ENCODE peak calls at places on chromosomes 7 and 10, in eight cellular contexts. J, G, Y, E, K, D, H and M are unnamed samples.

GRCh38 chr10:132390455-132391371 is 6.3 kb upstream of the PWWP2B start:
- DNase-seq in J (peak; percentile 69), G (no peak), Y (peak; percentile 4), E (peak; percentile 58), K (no peak), D (no peak), H (no peak), M (peak; percentile 20)

GRCh38 chr7:6106140-6106904 is 75.1 kb downstream of the ANKRD61 start:
- DNase-seq in J (peak; percentile 43), G (no peak), Y (peak; percentile 28), E (peak; percentile 56), K (no peak), D (peak; percentile 64), H (no peak), M (no peak)

GRCh38 chr10:93357680-93358079 is 124.5 kb downstream of the MYOF start:
- DNase-seq in J (no peak), G (peak; percentile 35), Y (no peak), E (no peak), K (peak; percentile 53), D (peak; percentile 43), H (no peak), M (no peak)

GRCh38 chr7:81684513-81685262 is 85.2 kb downstream of the HGF start:
- DNase-seq in J (peak; percentile 93), G (peak; percentile 71), Y (peak; percentile 79), E (peak; percentile 98), K (peak; percentile 63), D (peak; percentile 53), H (no peak), M (peak; percentile 63)

GRCh38 chr7:18445483-18445882 is 50.1 kb upstream of the HDAC9 start:
- DNase-seq in J (no peak), G (no peak), Y (no peak), E (no peak), K (peak; percentile 37), D (no peak), H (no peak), M (no peak)

GRCh38 chr10:96230527-96230926 is 40.8 kb downstream of the BLNK start:
- DNase-seq in J (no peak), G (no peak), Y (no peak), E (no peak), K (no peak), D (no peak), H (no peak), M (no peak)

GRCh38 chr10:70404906-70405824 is 1.2 kb downstream of the EIF4EBP2 start:
- DNase-seq in J (peak; percentile 87), G (peak; percentile 40), Y (peak; percentile 79), E (peak; percentile 98), K (peak; percentile 60), D (peak; percentile 83), H (no peak), M (peak; percentile 83)

GRCh38 chr7:158494643-158495042 is 93.0 kb downstream of the PTPRN2 start:
- DNase-seq in J (no peak), G (no peak), Y (no peak), E (no peak), K (no peak), D (no peak), H (no peak), M (no peak)

GRCh38 chr10:14036233-14036632 is 294.5 kb downstream of the FRMD4A start:
- DNase-seq in J (no peak), G (no peak), Y (no peak), E (no peak), K (no peak), D (no peak), H (no peak), M (no peak)

GRCh38 chr10:96743988-96744585 is 23.8 kb upstream of the PIK3AP1 start:
- DNase-seq in J (peak; percentile 7), G (no peak), Y (no peak), E (no peak), K (peak; percentile 33), D (peak; percentile 44), H (no peak), M (peak; percentile 31)

GRCh38 chr7:103685646-103686418 is 239.8 kb upstream of the SLC26A5 start:
- DNase-seq in J (no peak), G (no peak), Y (no peak), E (no peak), K (no peak), D (no peak), H (no peak), M (no peak)

GRCh38 chr10:60257767-60258428 is 131.8 kb downstream of the ANK3 start:
- DNase-seq in J (no peak), G (no peak), Y (no peak), E (no peak), K (no peak), D (no peak), H (no peak), M (no peak)

GRCh38 chr7:22444181-22444966 is 55.6 kb downstream of the STEAP1B start:
- DNase-seq in J (peak; percentile 81), G (no peak), Y (peak; percentile 65), E (no peak), K (no peak), D (peak; percentile 95), H (no peak), M (no peak)

GRCh38 chr7:105802611-105803520 is 73.5 kb downstream of the ATXN7L1 start:
- DNase-seq in J (no peak), G (no peak), Y (no peak), E (no peak), K (no peak), D (peak; percentile 41), H (no peak), M (no peak)

GRCh38 chr10:46282460-46283216 is 4.2 kb upstream of the ANTXRL start:
- DNase-seq in J (peak; percentile 85), G (peak; percentile 47), Y (peak; percentile 81), E (peak; percentile 91), K (peak; percentile 91), D (peak; percentile 33), H (no peak), M (peak; percentile 72)

GRCh38 chr7:134890246-134891240 is 95.8 kb upstream of the AGBL3 start:
- DNase-seq in J (no peak), G (no peak), Y (no peak), E (peak; percentile 75), K (peak; percentile 79), D (peak; percentile 32), H (no peak), M (peak; percentile 68)

GRCh38 chr7:120947980-120948379 is 2.6 kb upstream of the ING3 start:
- DNase-seq in J (no peak), G (no peak), Y (no peak), E (no peak), K (no peak), D (no peak), H (no peak), M (no peak)
- TF ChIP-seq EP300 in J (no peak), G (no peak), Y (no peak), E (no peak), K (no peak), D (no peak), H (no peak), M (no peak)

GRCh38 chr7:137633133-137633532 is 213.6 kb downstream of the DGKI start:
- DNase-seq in J (no peak), G (no peak), Y (no peak), E (no peak), K (no peak), D (no peak), H (no peak), M (no peak)

GRCh38 chr7:137625197-137625596 is 221.6 kb downstream of the DGKI start:
- DNase-seq in J (no peak), G (no peak), Y (no peak), E (no peak), K (no peak), D (no peak), H (no peak), M (no peak)

GRCh38 chr7:137626469-137627067 is 220.2 kb downstream of the DGKI start:
- DNase-seq in J (no peak), G (peak; percentile 35), Y (peak; percentile 28), E (no peak), K (peak; percentile 41), D (peak; percentile 36), H (no peak), M (no peak)

DNA sequence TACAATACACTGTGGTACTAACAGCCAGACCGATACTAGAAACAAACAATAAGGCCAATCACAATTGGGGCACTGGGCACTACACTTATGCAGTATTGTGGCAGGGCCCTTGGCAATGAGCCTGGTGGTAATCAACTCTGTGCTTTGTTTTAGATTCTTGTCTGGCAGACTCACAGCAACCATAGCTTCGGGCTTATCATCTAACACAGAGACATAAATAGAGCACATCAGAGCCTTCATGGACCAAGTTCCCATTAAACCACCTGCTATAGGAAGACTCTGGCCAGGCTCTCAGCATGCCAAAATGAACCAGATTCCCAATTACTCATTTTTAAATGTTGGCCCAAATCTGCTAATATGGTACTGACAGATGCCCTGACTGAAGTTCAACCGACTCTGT is 218.6 kb downstream of the DGKI start:
- DNase-seq in J (no peak), G (no peak), Y (no peak), E (no peak), K (peak; percentile 73), D (no peak), H (no peak), M (no peak)
- H3K4me1 ChIP-seq in J (no peaks in the 10 kb centered on the region), G (no peaks in the 10 kb centered on the region), Y (no peaks in the 10 kb centered on the region), E (no peaks in the 10 kb centered on the region), K (peaks cover 22% of the 10 kb centered on the region), D (no peaks in the 10 kb centered on the region), H (no peaks in the 10 kb centered on the region), M (no peaks in the 10 kb centered on the region)

GRCh38 chr7:78081888-78082287 is 283.3 kb downstream of the PHTF2 start:
- DNase-seq in J (no peak), G (no peak), Y (no peak), E (no peak), K (no peak), D (no peak), H (no peak), M (no peak)
- TF ChIP-seq EP300 in J (no peak), G (no peak), Y (no peak), E (no peak), K (no peak), D (no peak), H (no peak), M (no peak)

GRCh38 chr10:91634246-91634645 is 1.4 kb upstream of the PPP1R3C start:
- DNase-seq in J (no peak), G (no peak), Y (no peak), E (no peak), K (no peak), D (no peak), H (no peak), M (no peak)

GRCh38 chr10:91635401-91636400 is 2.8 kb upstream of the PPP1R3C start:
- DNase-seq in J (no peak), G (peak; percentile 52), Y (peak; percentile 65), E (peak; percentile 82), K (peak; percentile 67), D (peak; percentile 73), H (no peak), M (peak; percentile 60)

GRCh38 chr10:91634898-91635297 is 2.0 kb upstream of the PPP1R3C start:
- DNase-seq in J (no peak), G (no peak), Y (no peak), E (no peak), K (no peak), D (no peak), H (no peak), M (no peak)

GRCh38 chr10:91632671-91633550 is at the start of gene PPP1R3C:
- DNase-seq in J (peak; percentile 91), G (peak; percentile 91), Y (peak; percentile 79), E (peak; percentile 96), K (peak; percentile 93), D (peak; percentile 87), H (peak; percentile 73), M (peak; percentile 87)

DNA sequence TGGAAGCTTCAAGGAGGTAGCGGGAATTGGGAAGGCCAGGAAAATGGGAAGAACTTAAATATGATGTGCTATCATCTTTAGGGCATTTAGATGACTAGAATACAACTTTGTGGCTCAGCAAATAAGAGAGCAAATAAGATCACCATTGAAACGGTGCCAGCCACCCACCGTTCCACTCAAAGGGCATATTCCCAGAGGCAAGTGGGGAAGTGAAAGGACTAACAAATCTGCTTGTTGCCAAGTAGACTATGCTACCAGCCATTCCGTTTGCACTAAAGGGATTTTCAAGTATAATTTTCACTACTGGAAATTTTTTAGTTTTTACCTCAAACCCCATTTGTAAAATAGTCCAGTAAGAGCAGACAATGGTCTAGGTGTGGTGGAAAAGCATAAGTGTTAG is 4.0 kb upstream of the PPP1R3C start:
- DNase-seq in J (no peak), G (no peak), Y (no peak), E (no peak), K (no peak), D (no peak), H (no peak), M (no peak)
- H3K4me1 ChIP-seq in J (peaks cover 41% of the 10 kb centered on the region), G (peaks cover 11% of the 10 kb centered on the region), Y (peaks cover 10% of the 10 kb centered on the region), E (no peaks in the 10 kb centered on the region), K (peaks cover 9% of the 10 kb centered on the region), D (peaks cover 30% of the 10 kb centered on the region), H (no peaks in the 10 kb centered on the region), M (peaks cover 1% of the 10 kb centered on the region)